ENCODE peak calls at places on chromosome 16, in four cellular contexts. D is HFFc6; Y is NCI-H446 treated with DMSO at 0.1 percent for 48 hours; A is stimulated activated CD4-positive, alpha-beta T cell treated with anti-CD3 and anti-CD28 coated beads, Interleukin-4, amount 100 ng/mL, for 48 hours. T is an unnamed sample.

GRCh38 chr16:67461600-67462278 is 19.2 kb downstream of the ATP6V0D1 start:
- DNase-seq in Y (no peak), D (no peak), A (no peak), T (no peak)

GRCh38 chr16:55668337-55669281 is 12.8 kb downstream of the SLC6A2 start:
- DNase-seq in A (no peak), D (peak; percentile 64), Y (no peak), T (peak; percentile 98)

GRCh38 chr16:47965439-47965838 is 190.4 kb downstream of the ABCC12 start:
- DNase-seq in D (peak; percentile 14), A (no peak), Y (peak; percentile 47), T (peak; percentile 3)

GRCh38 chr16:29811896-29812665 is at the start of gene PRRT2:
- DNase-seq in A (no peak), Y (peak; percentile 38), D (no peak), T (peak; percentile 67)

GRCh38 chr16:66409156-66409555 is 17.9 kb upstream of the BEAN1 start:
- DNase-seq in Y (no peak), A (no peak), D (peak; percentile 40), T (no peak)

GRCh38 chr16:69017036-69017783 is 88.2 kb upstream of the HAS3 start:
- DNase-seq in D (peak; percentile 71), Y (no peak), A (no peak), T (no peak)

GRCh38 chr16:83253526-83253925 is 554.3 kb upstream of the HSBP1 start:
- DNase-seq in A (no peak), D (no peak), Y (no peak), T (no peak)

GRCh38 chr16:28193530-28194423 is 18.0 kb downstream of the XPO6 start:
- DNase-seq in D (peak; percentile 93), Y (no peak), A (no peak), T (peak; percentile 86)

GRCh38 chr16:81238296-81239011 is at the start of gene BCO1:
- DNase-seq in Y (no peak), A (no peak), D (peak; percentile 40), T (no peak)

GRCh38 chr16:11410382-11411058 is 65.3 kb downstream of the RMI2 start:
- DNase-seq in D (no peak), Y (peak; percentile 54), A (no peak), T (no peak)

GRCh38 chr16:18932243-18932997 is 6.2 kb upstream of the SMG1 start:
- DNase-seq in A (no peak), Y (no peak), D (peak; percentile 68), T (no peak)

GRCh38 chr16:600781-601180 is 10.9 kb downstream of the RAB40C start:
- DNase-seq in D (no peak), Y (no peak), A (no peak), T (no peak)

GRCh38 chr16:9847146-9847545 is 335.1 kb downstream of the GRIN2A start:
- DNase-seq in Y (no peak), D (no peak), A (no peak), T (no peak)

GRCh38 chr16:82643936-82644630 is 17.3 kb downstream of the CDH13 start:
- DNase-seq in Y (no peak), D (no peak), A (no peak), T (peak; percentile 12)

GRCh38 chr16:73735018-73735417 is 561.6 kb upstream of the PSMD7 start:
- DNase-seq in A (no peak), Y (no peak), D (peak; percentile 66), T (peak; percentile 41)

GRCh38 chr16:28497386-28497785 is 2.9 kb downstream of the APOBR start:
- DNase-seq in D (no peak), A (no peak), Y (no peak), T (no peak)

GRCh38 chr16:81600275-81600674 is 155.7 kb downstream of the CMIP start:
- DNase-seq in A (no peak), D (peak; percentile 69), Y (no peak), T (peak; percentile 91)

GRCh38 chr16:24972608-24973220 is 42.5 kb downstream of the ARHGAP17 start:
- DNase-seq in Y (no peak), A (no peak), D (no peak), T (no peak)

GRCh38 chr16:85923153-85924021 is 24.4 kb downstream of the IRF8 start:
- DNase-seq in Y (no peak), A (no peak), D (peak; percentile 23), T (peak; percentile 66)

GRCh38 chr16:11439216-11439615 is 94.0 kb downstream of the RMI2 start:
- DNase-seq in D (no peak), A (no peak), Y (peak; percentile 76), T (no peak)

GRCh38 chr16:62077998-62078397 is 41.8 kb upstream of the CDH8 start:
- DNase-seq in D (no peak), A (no peak), Y (no peak), T (peak; percentile 7)

GRCh38 chr16:66127459-66128362 is 238.8 kb upstream of the CDH5 start:
- DNase-seq in D (no peak), A (no peak), Y (no peak), T (no peak)

GRCh38 chr16:629289-630023 is 1.3 kb upstream of the WFIKKN1 start:
- DNase-seq in Y (no peak), D (no peak), A (no peak), T (no peak)